ENCODE peak calls at places on chromosomes 7 and 10, in five cellular contexts. B is choroid plexus epithelial cell, G is AG10803, D is glutamatergic neuron, E is GM12865. W is an unnamed sample.

GRCh38 chr10:50545846-50546245 is 77.9 kb downstream of the SGMS1 start:
- DNase-seq in B (no peak), G (no peak), D (no peak), E (no peak), W (no peak)

GRCh38 chr10:93376372-93377296 is 105.5 kb downstream of the MYOF start:
- DNase-seq in B (peak; percentile 94), G (peak; percentile 87), D (no peak), E (peak; percentile 79), W (peak; percentile 63)

GRCh38 chr7:33143996-33144718 is 14.8 kb downstream of the BBS9 start:
- DNase-seq in B (peak; percentile 80), G (peak; percentile 33), D (no peak), E (peak; percentile 10), W (no peak)

GRCh38 chr7:18414885-18415284 is 80.7 kb upstream of the HDAC9 start:
- DNase-seq in B (no peak), G (no peak), D (no peak), E (no peak), W (no peak)

GRCh38 chr10:124123141-124123540 is 29.7 kb upstream of the CHST15 start:
- DNase-seq in B (peak; percentile 24), G (no peak), D (no peak), E (no peak), W (no peak)

GRCh38 chr10:116038259-116038658 is 234.7 kb downstream of the GFRA1 start:
- DNase-seq in B (peak; percentile 55), G (peak; percentile 90), D (no peak), E (no peak), W (no peak)

GRCh38 chr7:74290590-74290950 is 1.4 kb downstream of the CLIP2 start:
- DNase-seq in B (no peak), G (no peak), D (no peak), E (no peak), W (no peak)

GRCh38 chr7:90242369-90243168 is 2.4 kb upstream of the CFAP69 start:
- DNase-seq in B (no peak), G (no peak), D (no peak), E (peak; percentile 17), W (peak; percentile 66)

GRCh38 chr7:101987494-101987893 is 170.1 kb downstream of the CUX1 start:
- DNase-seq in B (no peak), G (no peak), D (no peak), E (no peak), W (no peak)

GRCh38 chr10:17643339-17643754 is 604 bp upstream of the STAM start:
- DNase-seq in B (peak; percentile 82), G (peak; percentile 82), D (peak; percentile 62), E (no peak), W (no peak)

GRCh38 chr10:49837096-49837495 is 75.0 kb upstream of the OGDHL start:
- DNase-seq in B (peak; percentile 59), G (no peak), D (no peak), E (no peak), W (no peak)

GRCh38 chr10:9986786-9987185 is 1030.9 kb upstream of the CELF2 start:
- DNase-seq in B (no peak), G (no peak), D (no peak), E (no peak), W (no peak)

GRCh38 chr7:140275069-140275961 is 98.5 kb upstream of the KDM7A start:
- DNase-seq in B (peak; percentile 42), G (peak; percentile 31), D (no peak), E (no peak), W (no peak)

GRCh38 chr10:33661580-33662269 is 327.3 kb upstream of the NRP1 start:
- DNase-seq in B (peak; percentile 56), G (peak; percentile 98), D (peak; percentile 28), E (peak; percentile 21), W (no peak)

GRCh38 chr7:67518580-67518979 is 521.9 kb downstream of the TYW1 start:
- DNase-seq in B (no peak), G (no peak), D (no peak), E (no peak), W (no peak)

GRCh38 chr10:90930971-90931841 is 10.3 kb upstream of the ANKRD1 start:
- DNase-seq in B (peak; percentile 92), G (peak; percentile 99), D (no peak), E (no peak), W (no peak)

GRCh38 chr7:90824386-90825307 is 228.5 kb downstream of the CDK14 start:
- DNase-seq in B (peak; percentile 83), G (peak; percentile 88), D (no peak), E (no peak), W (no peak)

GRCh38 chr7:144720139-144720538 is 115.7 kb downstream of the TPK1 start:
- DNase-seq in B (peak; percentile 61), G (no peak), D (no peak), E (no peak), W (no peak)

GRCh38 chr7:55065079-55065478 is 46.3 kb downstream of the EGFR start:
- DNase-seq in B (peak; percentile 98), G (peak; percentile 99), D (no peak), E (peak; percentile 69), W (no peak)

GRCh38 chr7:71409550-71410157 is 277.7 kb downstream of the GALNT17 start:
- DNase-seq in B (no peak), G (no peak), D (no peak), E (no peak), W (no peak)

GRCh38 chr10:121978511-121978910 is 3.5 kb upstream of the NSMCE4A start:
- DNase-seq in B (no peak), G (no peak), D (no peak), E (no peak), W (no peak)

GRCh38 chr10:71638087-71638576 is 81.4 kb downstream of the C10orf105 start:
- DNase-seq in B (no peak), G (no peak), D (no peak), E (no peak), W (no peak)

GRCh38 chr10:110326351-110327032 is 21.8 kb upstream of the SMNDC1 start:
- DNase-seq in B (peak; percentile 72), G (peak; percentile 87), D (no peak), E (peak; percentile 60), W (peak; percentile 38)

GRCh38 chr10:72080042-72081035 is 8.0 kb downstream of the SPOCK2 start:
- DNase-seq in B (no peak), G (no peak), D (no peak), E (no peak), W (peak; percentile 25)

GRCh38 chr7:129773871-129774270 is 162.4 kb downstream of the NRF1 start:
- DNase-seq in B (no peak), G (no peak), D (no peak), E (no peak), W (no peak)

GRCh38 chr10:68600041-68600778 is 40.1 kb downstream of the TET1 start:
- DNase-seq in B (peak; percentile 88), G (peak; percentile 83), D (peak; percentile 87), E (peak; percentile 83), W (peak; percentile 61)

GRCh38 chr7:145860809-145861208 is 255.8 kb upstream of the CNTNAP2 start:
- DNase-seq in B (no peak), G (no peak), D (no peak), E (no peak), W (no peak)

GRCh38 chr10:120969219-120969645 is 118.1 kb downstream of the WDR11 start:
- DNase-seq in B (peak; percentile 10), G (peak; percentile 9), D (no peak), E (peak; percentile 40), W (no peak)

GRCh38 chr10:100345570-100346330 is 1.3 kb upstream of the SCD start:
- DNase-seq in B (peak; percentile 83), G (peak; percentile 52), D (no peak), E (no peak), W (no peak)

DNA sequence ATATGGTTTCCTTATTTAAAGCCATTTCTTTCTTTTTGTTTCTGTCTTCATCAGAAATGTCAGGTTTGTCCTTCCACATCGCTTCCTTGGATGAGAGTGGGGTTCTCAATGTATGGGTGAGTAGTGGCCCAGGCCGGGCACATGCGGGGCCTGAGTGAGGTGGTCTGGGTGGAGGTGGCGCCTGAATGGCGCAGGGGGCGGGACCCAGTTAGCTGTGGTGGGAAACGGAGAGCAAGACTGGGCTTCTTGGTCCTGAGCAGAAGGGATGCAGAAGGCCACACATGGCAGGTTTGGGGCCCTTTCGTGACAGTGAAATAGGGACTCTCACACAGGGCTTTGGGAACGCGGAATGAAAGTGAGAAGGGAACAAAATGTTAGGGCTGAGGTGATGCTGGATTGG is 70.0 kb downstream of the DYNC2I1 start:
- DNase-seq in B (no peak), G (no peak), D (no peak), E (no peak), W (no peak)
- TF ChIP-seq CTCF in B (no peak), G (no peak), D (no peak), E (no peak), W (no peak)

GRCh38 chr7:149209518-149210269 is 14.3 kb downstream of the ZNF282 start:
- DNase-seq in B (peak; percentile 88), G (peak; percentile 29), D (peak; percentile 87), E (peak; percentile 79), W (peak; percentile 80)
- TF ChIP-seq CTCF in B (peak; percentile 92), G (peak; percentile 56), D (peak; percentile 78), E (peak; percentile 75), W (peak; percentile 55)

GRCh38 chr10:103847346-103847745 is 8.0 kb downstream of the SH3PXD2A start:
- DNase-seq in B (no peak), G (no peak), D (no peak), E (no peak), W (no peak)

GRCh38 chr10:103849212-103849877 is 6.0 kb downstream of the SH3PXD2A start:
- DNase-seq in B (no peak), G (no peak), D (no peak), E (no peak), W (no peak)

GRCh38 chr10:103845983-103846382 is 9.4 kb downstream of the SH3PXD2A start:
- DNase-seq in B (no peak), G (no peak), D (no peak), E (peak; percentile 22), W (peak; percentile 51)

GRCh38 chr10:103849880-103850571 is 5.3 kb downstream of the SH3PXD2A start:
- DNase-seq in B (peak; percentile 70), G (peak; percentile 92), D (no peak), E (no peak), W (no peak)

GRCh38 chr10:103847909-103848468 is 7.4 kb downstream of the SH3PXD2A start:
- DNase-seq in B (no peak), G (no peak), D (no peak), E (no peak), W (no peak)
- TF ChIP-seq CTCF in B (peak; percentile 47), G (peak; percentile 42), D (peak; percentile 37), E (no peak), W (no peak)

GRCh38 chr10:130179640-130180039 is 43.4 kb downstream of the GLRX3 start:
- DNase-seq in B (peak; percentile 92), G (peak; percentile 70), D (no peak), E (peak; percentile 46), W (no peak)
- TF ChIP-seq CTCF in B (peak; percentile 79), G (peak; percentile 63), D (peak; percentile 45), E (peak; percentile 29), W (no peak)

W was measured in GM13976.